ENCODE peak calls at places on chromosomes 2 and 18, in seven cellular contexts. B is brain microvascular endothelial cell, X is lower lobe of right lung, L is skeletal muscle cell, K is endodermal cell, A is ascending aorta, R is GM23338. Z is an unnamed sample.
A peak's percentile ranks its signal among the peaks of the same experiment; 100 is the strongest.

GRCh38 chr2:28628506-28628905 is 123.1 kb upstream of the PPP1CB start:
- DNase-seq in B (no peak), X (no peak), L (no peak), K (no peak), A (no peak), R (no peak), Z (no peak)

GRCh38 chr2:221969087-221969829 is 329.5 kb downstream of the PAX3 start:
- DNase-seq in B (peak; percentile 52), X (no peak), L (no peak), K (no peak), A (no peak), R (peak; percentile 65), Z (peak; percentile 4)

GRCh38 chr2:42047488-42048317 is at the start of gene PKDCC:
- DNase-seq in B (no peak), X (peak; percentile 80), L (peak; percentile 49), K (peak; percentile 94), A (no peak), R (peak; percentile 86), Z (no peak)

GRCh38 chr2:18836436-18836835 is 247.1 kb upstream of the NT5C1B start:
- DNase-seq in B (no peak), X (no peak), L (no peak), K (peak; percentile 64), A (no peak), R (no peak), Z (no peak)

GRCh38 chr18:9943311-9943710 is 29.5 kb downstream of the VAPA start:
- DNase-seq in B (no peak), X (no peak), L (no peak), K (no peak), A (no peak), R (no peak), Z (no peak)

GRCh38 chr2:61059382-61059781 is 6.3 kb upstream of the SANBR start:
- DNase-seq in B (no peak), X (no peak), L (no peak), K (no peak), A (no peak), R (no peak), Z (no peak)

GRCh38 chr2:133892352-133892913 is 324.2 kb upstream of the NCKAP5 start:
- DNase-seq in B (no peak), X (no peak), L (no peak), K (no peak), A (no peak), R (no peak), Z (no peak)

GRCh38 chr2:143852748-143853147 is 667.2 kb downstream of the ZEB2 start:
- DNase-seq in B (no peak), X (no peak), L (no peak), K (peak; percentile 80), A (no peak), R (peak; percentile 68), Z (no peak)

GRCh38 chr2:110101280-110101844 is 14.3 kb downstream of the MALL start:
- DNase-seq in B (peak; percentile 99), X (peak; percentile 97), L (peak; percentile 100), K (peak; percentile 66), A (peak; percentile 97), R (peak; percentile 14), Z (peak; percentile 100)

GRCh38 chr2:99488999-99489757 is 639 bp downstream of the REV1 start:
- DNase-seq in B (peak; percentile 25), X (peak; percentile 84), L (no peak), K (peak; percentile 81), A (no peak), R (peak; percentile 62), Z (no peak)

GRCh38 chr2:152505495-152505906 is 170.5 kb downstream of the FMNL2 start:
- DNase-seq in B (peak; percentile 75), X (peak; percentile 62), L (no peak), K (no peak), A (no peak), R (no peak), Z (no peak)

GRCh38 chr18:74982946-74983635 is 225.8 kb downstream of the PTGR3 start:
- DNase-seq in B (no peak), X (no peak), L (no peak), K (no peak), A (no peak), R (no peak), Z (no peak)

DNA sequence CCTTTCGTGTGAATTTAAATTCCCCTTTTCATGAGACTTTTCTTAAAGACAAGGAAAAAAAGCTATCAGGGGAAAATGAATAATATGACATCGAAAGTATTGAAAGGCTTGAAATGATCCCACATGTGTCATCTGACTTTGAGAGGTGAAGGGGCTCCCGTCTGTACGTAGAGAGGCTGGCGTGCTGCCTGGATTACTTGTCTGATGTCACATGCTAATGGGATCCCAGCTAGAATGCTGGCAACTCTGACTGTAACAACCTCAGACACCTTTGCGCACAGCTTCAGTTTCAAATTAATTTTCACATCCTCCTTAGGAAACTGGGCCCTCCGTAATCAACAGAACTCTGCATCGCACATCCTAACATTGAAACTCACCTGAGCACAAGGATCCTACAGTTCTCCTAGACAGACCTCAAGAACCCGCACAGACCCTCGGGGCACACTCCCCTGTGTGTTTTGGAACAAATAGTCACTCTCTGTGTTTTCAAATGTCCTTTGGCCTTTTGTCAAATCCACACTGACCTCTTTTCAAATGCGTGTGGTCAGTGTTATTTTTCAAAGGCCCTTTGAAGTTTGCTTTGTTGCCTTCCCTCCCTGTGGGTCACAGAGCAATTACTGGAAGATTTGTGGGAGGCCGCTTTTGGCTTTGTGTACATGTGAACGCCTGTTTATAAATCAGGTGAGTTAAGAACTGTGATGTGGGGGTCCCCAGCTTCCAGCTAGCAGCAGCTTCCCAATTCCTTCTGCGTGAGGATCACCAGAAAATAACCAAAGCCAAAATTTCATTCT is 65.9 kb downstream of the IL1R2 start:
- DNase-seq in B (no peak), X (no peak), L (peak; percentile 75), K (no peak), A (no peak), R (no peak), Z (no peak)
- H3K4me3 ChIP-seq in B (no peak overlapping the region), X (no peak overlapping the region), L (no peak overlapping the region), K (no peak overlapping the region), A (no peak overlapping the region), R (no peak overlapping the region), Z (no peak overlapping the region)

DNA sequence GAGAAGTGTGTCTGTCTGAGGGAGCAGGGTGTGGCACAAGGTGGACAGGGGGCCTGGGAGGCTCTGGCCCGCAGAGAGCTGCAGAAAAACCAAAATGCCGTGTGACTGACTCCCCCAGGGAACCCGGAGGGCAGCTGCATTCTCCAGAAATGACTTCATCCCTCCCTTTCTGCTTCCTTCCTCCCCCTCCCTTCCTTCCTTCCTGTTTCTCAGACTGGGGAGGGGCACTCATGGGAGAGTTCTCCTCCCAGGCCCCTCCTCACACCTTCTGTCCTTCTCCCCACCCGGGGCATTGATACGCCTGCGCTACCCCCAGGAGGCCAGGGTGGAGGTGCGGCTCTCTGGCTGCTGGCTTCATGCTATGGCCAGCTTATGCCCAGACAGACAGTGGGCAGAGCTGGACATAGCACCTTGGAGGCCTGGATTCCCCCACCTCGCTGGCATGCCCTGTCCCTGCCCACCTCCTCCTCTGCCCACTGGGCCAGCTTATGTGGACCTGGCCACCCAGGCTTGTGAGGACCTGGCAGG is 8.2 kb upstream of the GPR17 start:
- DNase-seq in B (peak; percentile 37), X (no peak), L (peak; percentile 30), K (peak; percentile 92), A (no peak), R (peak; percentile 82), Z (no peak)
- H3K4me3 ChIP-seq in B (no peak overlapping the region), X (no peak overlapping the region), L (no peak overlapping the region), K (no peak overlapping the region), A (no peak overlapping the region), R (no peak overlapping the region), Z (no peak overlapping the region)

GRCh38 chr18:48172226-48173006 is 236.8 kb downstream of the ZBTB7C start:
- DNase-seq in B (peak; percentile 8), X (no peak), L (no peak), K (no peak), A (no peak), R (no peak), Z (no peak)

GRCh38 chr18:48171490-48172188 is 237.5 kb downstream of the ZBTB7C start:
- DNase-seq in B (no peak), X (no peak), L (no peak), K (no peak), A (no peak), R (no peak), Z (no peak)

GRCh38 chr18:48168861-48169260 is 238.4 kb upstream of the SMAD2 start:
- DNase-seq in B (no peak), X (no peak), L (no peak), K (no peak), A (no peak), R (no peak), Z (no peak)

GRCh38 chr18:48170651-48171050 is 238.5 kb downstream of the ZBTB7C start:
- DNase-seq in B (no peak), X (no peak), L (no peak), K (no peak), A (no peak), R (no peak), Z (no peak)

GRCh38 chr18:48173557-48173956 is 235.6 kb downstream of the ZBTB7C start:
- DNase-seq in B (no peak), X (no peak), L (no peak), K (no peak), A (no peak), R (no peak), Z (no peak)
- H3K4me3 ChIP-seq in B (no peak overlapping the region), X (no peak overlapping the region), L (no peak overlapping the region), K (no peak overlapping the region), A (no peak overlapping the region), R (no peak overlapping the region), Z (no peak overlapping the region)

GRCh38 chr2:96489261-96489660 is 15.9 kb downstream of the NEURL3 start:
- DNase-seq in B (no peak), X (no peak), L (no peak), K (no peak), A (no peak), R (no peak), Z (no peak)

GRCh38 chr2:96484096-96484495 is 21.1 kb downstream of the NEURL3 start:
- DNase-seq in B (no peak), X (no peak), L (no peak), K (peak; percentile 50), A (no peak), R (no peak), Z (no peak)

GRCh38 chr2:96489673-96490072 is 15.5 kb downstream of the NEURL3 start:
- DNase-seq in B (no peak), X (no peak), L (no peak), K (no peak), A (no peak), R (no peak), Z (no peak)

GRCh38 chr2:96485350-96485749 is 19.8 kb downstream of the NEURL3 start:
- DNase-seq in B (no peak), X (no peak), L (no peak), K (peak; percentile 48), A (no peak), R (no peak), Z (no peak)

DNA sequence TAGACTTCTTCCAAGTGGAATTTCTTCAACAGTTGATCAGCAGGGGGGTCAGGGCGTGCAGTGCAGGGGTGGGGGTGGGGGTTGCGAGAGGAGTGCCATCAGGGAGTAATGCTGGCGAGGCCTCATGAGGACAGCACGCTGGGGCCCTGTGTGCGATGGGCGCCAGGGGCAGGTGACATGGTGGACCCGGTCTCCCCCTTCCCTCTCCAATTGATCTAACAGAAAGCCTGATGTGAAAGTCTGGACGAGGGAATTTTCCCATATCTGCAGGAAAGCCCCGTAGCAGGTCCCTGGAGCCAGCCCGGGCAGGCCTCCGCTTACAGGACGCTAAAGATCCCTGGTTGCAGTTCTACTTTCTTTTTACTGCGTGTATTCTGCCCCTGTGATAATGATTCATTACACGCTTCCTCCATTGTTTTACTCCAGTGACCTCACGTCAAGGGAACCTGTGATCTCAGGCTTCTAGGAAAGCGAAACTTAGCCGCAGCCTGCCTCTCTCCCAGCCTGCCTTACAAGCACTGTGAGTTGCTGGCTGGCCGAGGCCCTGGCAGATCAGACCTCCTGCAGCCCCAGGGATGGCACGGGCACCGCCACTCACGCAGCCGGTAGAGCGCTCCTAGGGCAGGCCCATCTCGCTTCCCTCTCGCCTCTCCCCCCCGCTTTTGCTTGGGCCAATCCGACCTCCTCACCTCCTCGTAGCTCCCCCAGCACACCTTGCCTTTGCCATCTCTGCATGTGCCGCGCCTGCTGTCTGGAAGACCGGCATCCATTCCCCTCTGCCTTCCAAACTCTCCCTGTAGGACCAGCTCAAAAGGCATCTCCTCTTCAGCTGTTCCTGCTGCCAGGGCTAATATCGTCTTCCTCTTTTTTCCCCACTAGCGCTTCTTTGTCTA is 19.2 kb downstream of the NEURL3 start:
- DNase-seq in B (peak; percentile 81), X (peak; percentile 84), L (peak; percentile 54), K (peak; percentile 72), A (peak; percentile 62), R (peak; percentile 64), Z (peak; percentile 37)
- H3K4me3 ChIP-seq in B (peak overlapping the region; percentile 43), X (peak overlapping the region; percentile 58), L (peak overlapping the region; percentile 27), K (no peak overlapping the region), A (peak overlapping the region; percentile 70), R (peak overlapping the region; percentile 46), Z (peak overlapping the region; percentile 41)

Z was measured in AG09309.